ENCODE peak calls at places on chromosomes 12 and 14, in seven cellular contexts. X is HepG2; I is amygdala; E is right lobe of liver; V is stimulated activated CD4-positive, alpha-beta T cell treated with anti-CD3 and anti-CD28 coated beads, Interleukin-1b, Interleukin-23, amount 100 ng/mL, for 24 hours; C is stimulated activated effector memory CD8-positive, alpha-beta T cell treated with anti-CD3 and anti-CD28 coated beads, Interleukin-12 subunit alpha, Interleukin-12 subunit beta, amount 100 ng/mL, for 72 hours; M is HS-5. F is an unnamed sample.

GRCh38 chr12:25816637-25817036 is 141.8 kb upstream of the RASSF8 start:
- DNase-seq in M (no peak), X (no peak), C (no peak), I (no peak), V (no peak), E (no peak), F (no peak)

GRCh38 chr12:90058721-90059120 is 350.1 kb upstream of the ATP2B1 start:
- DNase-seq in E (no peak), M (peak), V (no peak), C (no peak), X (no peak), I (no peak), F (no peak)

GRCh38 chr14:21498540-21499526 is 12.3 kb downstream of the METTL3 start:
- DNase-seq in I (no peak), V (no peak), E (no peak), M (no peak), C (no peak), X (peak), F (peak)

GRCh38 chr14:29191092-29191491 is 424.5 kb downstream of the FOXG1 start:
- DNase-seq in E (no peak), I (no peak), V (no peak), C (no peak), M (no peak), X (no peak), F (no peak)

GRCh38 chr14:63328787-63329737 is 10.3 kb upstream of the GPHB5 start:
- DNase-seq in X (no peak), C (no peak), M (no peak), I (no peak), E (no peak), V (no peak), F (no peak)

GRCh38 chr12:104930388-104931326 is 27.4 kb downstream of the SLC41A2 start:
- DNase-seq in C (peak), M (peak), E (no peak), I (no peak), V (peak), X (peak), F (no peak)

GRCh38 chr14:35341454-35342159 is 49.4 kb downstream of the PSMA6 start:
- DNase-seq in C (no peak), M (peak), X (peak), V (no peak), E (peak), I (peak), F (peak)

GRCh38 chr14:89672636-89673279 is 255.7 kb upstream of the FOXN3 start:
- DNase-seq in I (no peak), X (peak), M (no peak), E (no peak), C (no peak), V (no peak), F (peak)

GRCh38 chr12:85057370-85057963 is 21.3 kb downstream of the LRRIQ1 start:
- DNase-seq in I (no peak), X (peak), C (no peak), V (peak), M (no peak), E (no peak), F (peak)

GRCh38 chr12:55258288-55258687 is 13.9 kb downstream of the OR6C74 start:
- DNase-seq in V (no peak), C (no peak), X (no peak), I (no peak), M (no peak), E (no peak), F (no peak)

GRCh38 chr12:2092354-2092753 is 39.6 kb downstream of the CACNA1C start:
- DNase-seq in E (no peak), M (no peak), X (no peak), V (no peak), I (no peak), C (no peak), F (no peak)

GRCh38 chr12:67045650-67046049 is 223.5 kb upstream of the CAND1 start:
- DNase-seq in V (no peak), C (no peak), E (no peak), I (no peak), X (no peak), M (no peak), F (no peak)

F was measured in Caco-2.